ENCODE peak calls at places on chromosomes 11 and 22, in ten cellular contexts. G is GM13977; O is uterus; L is M059J; T is activated CD4-positive, alpha-beta T cell treated with anti-CD3 and anti-CD28 coated beads for 24 hours; P is H7; V is A549; X is stimulated activated CD4-positive, alpha-beta T cell treated with anti-CD3 and anti-CD28 coated beads, Interleukin-1b, Interleukin-23, amount 100 ng/mL, for 24 hours; K is activated naive CD4-positive, alpha-beta T cell treated with anti-CD3 and anti-CD28 coated beads, Interleukin-2, amount 50 U/mL, for 16 hours; D is DMS53. R is an unnamed sample.
A peak's percentile ranks its signal among the peaks of the same experiment; 100 is the strongest.

GRCh38 chr11:62595124-62595523 is 3.8 kb upstream of the TUT1 start:
- DNase-seq in X (no peak), T (no peak), G (no peak), P (no peak), L (no peak), V (no peak), K (no peak), O (no peak), D (no peak), R (no peak)

GRCh38 chr11:122157540-122158173 is 41.6 kb upstream of the BLID start:
- DNase-seq in L (peak; percentile 54), V (no peak), X (no peak), T (no peak), D (peak; percentile 10), O (no peak), K (no peak), G (no peak), P (no peak), R (no peak)

GRCh38 chr11:87926250-87926970 is 248.8 kb downstream of the RAB38 start:
- DNase-seq in V (peak; percentile 29), G (no peak), X (no peak), L (peak; percentile 94), P (no peak), T (no peak), O (no peak), D (peak; percentile 54), K (no peak), R (no peak)

GRCh38 chr22:48577691-48578090 is 1250.0 kb downstream of the BRD1 start:
- DNase-seq in D (no peak), V (no peak), K (no peak), P (no peak), G (no peak), T (no peak), L (no peak), O (no peak), X (no peak), R (no peak)

GRCh38 chr11:124674168-124674517 is 439 bp downstream of the SPA17 start:
- DNase-seq in T (no peak), G (no peak), V (no peak), X (no peak), K (no peak), D (peak; percentile 61), L (peak; percentile 15), O (no peak), P (peak; percentile 22), R (no peak)

GRCh38 chr22:40053460-40053859 is 58.7 kb downstream of the FAM83F start:
- DNase-seq in P (no peak), T (no peak), D (no peak), K (no peak), L (no peak), V (no peak), O (no peak), X (no peak), G (no peak), R (no peak)

GRCh38 chr11:1785749-1786261 is 22.1 kb upstream of the CTSD start:
- DNase-seq in O (no peak), D (no peak), T (no peak), G (no peak), V (no peak), K (no peak), P (peak; percentile 64), X (no peak), L (no peak), R (no peak)

GRCh38 chr22:29152045-29152380 is 53.7 kb upstream of the EMID1 start:
- DNase-seq in V (no peak), G (no peak), D (no peak), K (no peak), L (no peak), P (peak; percentile 84), O (no peak), T (no peak), X (no peak), R (no peak)

GRCh38 chr11:71266114-71266833 is 13.9 kb upstream of the SHANK2 start:
- DNase-seq in X (no peak), D (no peak), O (no peak), T (no peak), P (peak; percentile 91), G (no peak), K (no peak), L (no peak), V (no peak), R (no peak)

GRCh38 chr11:56027354-56027753 is at the start of gene OR5AS1:
- DNase-seq in O (no peak), K (no peak), D (no peak), T (no peak), G (no peak), V (no peak), L (no peak), X (no peak), P (no peak), R (no peak)

GRCh38 chr11:115349427-115349826 is 154.8 kb downstream of the CADM1 start:
- DNase-seq in D (no peak), P (no peak), G (no peak), X (no peak), V (no peak), T (no peak), K (no peak), L (peak; percentile 35), O (no peak), R (no peak)

GRCh38 chr11:1946812-1947480 is at the start of gene MRPL23:
- DNase-seq in P (no peak), K (peak; percentile 33), V (no peak), O (peak; percentile 24), D (no peak), L (no peak), G (no peak), T (no peak), X (peak; percentile 21), R (no peak)

GRCh38 chr11:64284962-64285884 is at the start of gene GPR137:
- DNase-seq in T (peak; percentile 82), V (peak; percentile 75), O (peak; percentile 89), K (peak; percentile 93), G (peak; percentile 97), P (peak; percentile 100), L (peak; percentile 73), X (peak; percentile 89), D (peak; percentile 89), R (peak; percentile 82)

GRCh38 chr11:2595205-2595604 is 104.6 kb downstream of the KCNQ1OT1 start:
- DNase-seq in V (no peak), G (no peak), L (no peak), X (no peak), K (no peak), O (no peak), D (no peak), P (no peak), T (no peak), R (no peak)

GRCh38 chr11:94171693-94172440 is 43.2 kb downstream of the PANX1 start:
- DNase-seq in L (peak; percentile 56), T (peak; percentile 6), V (peak; percentile 32), G (peak; percentile 36), P (peak; percentile 67), K (peak; percentile 21), D (peak; percentile 77), O (no peak), X (no peak), R (no peak)

GRCh38 chr11:2713069-2713468 is 13.3 kb upstream of the KCNQ1OT1 start:
- DNase-seq in K (no peak), L (no peak), X (no peak), G (no peak), D (no peak), P (no peak), T (no peak), O (peak; percentile 70), V (no peak), R (no peak)

GRCh38 chr11:106156290-106156937 is 79.0 kb downstream of the AASDHPPT start:
- DNase-seq in P (peak; percentile 5), K (no peak), V (peak; percentile 47), G (peak; percentile 22), T (no peak), L (peak; percentile 56), O (peak; percentile 37), X (no peak), D (peak; percentile 59), R (peak; percentile 3)

GRCh38 chr11:122177238-122177637 is 61.2 kb upstream of the BLID start:
- DNase-seq in X (no peak), D (no peak), V (no peak), K (no peak), O (no peak), P (no peak), G (no peak), T (no peak), L (no peak), R (no peak)

GRCh38 chr22:50530857-50531545 is 1.2 kb upstream of the TYMP start:
- DNase-seq in D (peak; percentile 92), V (peak; percentile 91), K (peak; percentile 81), X (peak; percentile 77), O (peak; percentile 70), T (peak; percentile 75), G (peak; percentile 89), P (peak; percentile 94), L (peak; percentile 84), R (no peak)

GRCh38 chr22:45638834-45639746 is 32.5 kb upstream of the ATXN10 start:
- DNase-seq in V (peak; percentile 98), K (no peak), P (peak; percentile 50), L (peak; percentile 83), D (peak; percentile 69), T (no peak), O (peak; percentile 51), G (no peak), X (no peak), R (no peak)

GRCh38 chr11:8886332-8886731 is 24.7 kb upstream of the AKIP1 start:
- DNase-seq in X (no peak), V (no peak), O (no peak), T (no peak), K (no peak), G (no peak), P (no peak), D (peak; percentile 40), L (peak; percentile 52), R (peak; percentile 37)

GRCh38 chr11:75577198-75577597 is 15.1 kb downstream of the SERPINH1 start:
- DNase-seq in V (peak; percentile 37), K (peak; percentile 66), L (no peak), X (peak; percentile 42), P (peak; percentile 90), G (peak; percentile 56), D (peak; percentile 79), T (peak; percentile 48), O (peak; percentile 66), R (no peak)